ENCODE peak calls at places on chromosome 9, in seven cellular contexts. U, X, P, R, Y, L and Z are unnamed samples.
A peak's percentile ranks its signal among the peaks of the same experiment; 100 is the strongest.

GRCh38 chr9:120396418-120396817 is 183.5 kb downstream of the CDK5RAP2 start:
- DNase-seq in U (no peak), X (no peak), P (no peak), R (no peak), Y (no peak), L (no peak), Z (no peak)

GRCh38 chr9:20478780-20479179 is 143.5 kb downstream of the MLLT3 start:
- DNase-seq in U (no peak), X (no peak), P (no peak), R (no peak), Y (peak; percentile 9), L (no peak), Z (no peak)

GRCh38 chr9:128001411-128002298 is 20.9 kb upstream of the EEIG1 start:
- DNase-seq in U (no peak), X (no peak), P (peak; percentile 80), R (peak; percentile 62), Y (peak; percentile 71), L (peak; percentile 35), Z (no peak)

GRCh38 chr9:3527653-3527960 is 1.8 kb upstream of the RFX3 start:
- DNase-seq in U (no peak), X (no peak), P (no peak), R (no peak), Y (no peak), L (no peak), Z (no peak)

GRCh38 chr9:130927995-130928900 is 10.8 kb downstream of the FIBCD1 start:
- DNase-seq in U (no peak), X (no peak), P (peak; percentile 67), R (no peak), Y (peak; percentile 91), L (peak; percentile 92), Z (no peak)

GRCh38 chr9:19946446-19947109 is 157.7 kb upstream of the SLC24A2 start:
- DNase-seq in U (no peak), X (no peak), P (peak; percentile 26), R (no peak), Y (peak; percentile 32), L (no peak), Z (no peak)

GRCh38 chr9:134163374-134164196 is 779 bp downstream of the RNU6ATAC start:
- DNase-seq in U (peak; percentile 34), X (peak; percentile 64), P (peak; percentile 44), R (peak; percentile 72), Y (peak; percentile 25), L (peak; percentile 52), Z (no peak)

GRCh38 chr9:134258332-134258731 is 67.9 kb upstream of the RXRA start:
- DNase-seq in U (no peak), X (no peak), P (no peak), R (no peak), Y (no peak), L (no peak), Z (no peak)

GRCh38 chr9:116100711-116101111 is 52.9 kb upstream of the PAPPA start:
- DNase-seq in U (no peak), X (no peak), P (peak; percentile 59), R (no peak), Y (peak; percentile 100), L (no peak), Z (no peak)

GRCh38 chr9:99012957-99013512 is 69.3 kb downstream of the COL15A1 start:
- DNase-seq in U (no peak), X (no peak), P (no peak), R (no peak), Y (no peak), L (no peak), Z (no peak)
- TF ChIP-seq CTCF in U (no peak), X (no peak), P (peak; percentile 39), R (peak; percentile 21), Y (peak; percentile 9), L (no peak), Z (peak; percentile 9)

GRCh38 chr9:136502196-136502595 is 19.4 kb upstream of the SEC16A start:
- DNase-seq in U (no peak), X (no peak), P (no peak), R (no peak), Y (no peak), L (no peak), Z (no peak)

GRCh38 chr9:136505406-136506403 is 22.9 kb upstream of the SEC16A start:
- DNase-seq in U (no peak), X (no peak), P (no peak), R (no peak), Y (no peak), L (no peak), Z (no peak)

GRCh38 chr9:136501686-136502085 is 18.8 kb upstream of the SEC16A start:
- DNase-seq in U (no peak), X (no peak), P (no peak), R (no peak), Y (no peak), L (no peak), Z (no peak)

GRCh38 chr9:136504512-136505348 is 21.9 kb upstream of the SEC16A start:
- DNase-seq in U (no peak), X (no peak), P (no peak), R (no peak), Y (no peak), L (no peak), Z (no peak)

GRCh38 chr9:136502940-136503550 is 20.2 kb upstream of the SEC16A start:
- DNase-seq in U (no peak), X (no peak), P (no peak), R (no peak), Y (no peak), L (no peak), Z (no peak)
- TF ChIP-seq CTCF in U (no peak), X (no peak), P (no peak), R (no peak), Y (no peak), L (no peak), Z (no peak)

DNA sequence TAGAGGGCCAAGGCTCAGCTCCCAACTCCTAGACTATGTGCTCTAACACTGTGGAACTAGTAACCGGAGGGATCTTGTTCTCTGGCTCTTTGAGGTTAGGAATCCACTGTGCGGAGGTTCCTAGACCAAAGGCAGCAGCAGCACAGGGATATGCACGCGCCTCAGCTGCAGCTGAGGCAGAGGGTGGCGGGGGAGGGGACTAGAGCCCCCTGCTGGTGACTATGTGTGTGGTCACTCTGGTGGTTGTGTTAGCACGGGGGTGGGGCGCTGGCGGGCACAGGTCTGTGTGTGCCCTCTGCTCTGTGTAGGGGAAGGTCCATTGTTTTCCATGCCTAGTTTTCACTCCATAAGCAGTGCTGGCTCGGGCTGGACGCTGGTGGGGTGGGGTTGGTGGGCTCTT is 458.0 kb upstream of the IZUMO3 start:
- DNase-seq in U (peak; percentile 25), X (no peak), P (no peak), R (peak; percentile 77), Y (no peak), L (no peak), Z (no peak)
- TF ChIP-seq CTCF in U (peak; percentile 64), X (no peak), P (no peak), R (peak; percentile 64), Y (no peak), L (no peak), Z (no peak)

DNA sequence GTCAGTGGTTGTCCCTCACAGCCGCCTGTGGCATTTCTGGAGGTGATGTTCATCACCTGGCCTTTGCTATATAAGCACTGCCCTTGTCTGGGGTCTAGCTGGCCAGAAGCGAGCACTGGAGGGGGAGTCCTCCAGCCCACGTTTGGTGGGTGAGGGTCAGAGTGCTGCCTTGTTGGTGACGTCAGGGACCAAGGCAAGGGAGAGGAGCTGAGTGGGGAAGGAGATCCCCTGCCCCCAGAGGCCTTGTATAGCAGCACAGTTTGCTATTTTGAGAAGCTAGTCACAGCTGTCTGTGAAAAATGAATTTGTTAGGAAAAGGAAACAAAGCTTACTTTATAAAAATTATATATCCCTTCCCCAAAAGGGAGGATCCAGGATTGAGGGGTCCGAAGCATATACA is 49.8 kb downstream of the SYK start:
- DNase-seq in U (no peak), X (no peak), P (no peak), R (no peak), Y (no peak), L (no peak), Z (no peak)
- TF ChIP-seq CTCF in U (peak; percentile 20), X (no peak), P (no peak), R (no peak), Y (no peak), L (no peak), Z (no peak)

GRCh38 chr9:112917987-112918362 is 27.3 kb upstream of the SLC46A2 start:
- DNase-seq in U (no peak), X (no peak), P (no peak), R (no peak), Y (no peak), L (no peak), Z (no peak)

GRCh38 chr9:112917027-112917986 is 26.6 kb upstream of the SLC46A2 start:
- DNase-seq in U (no peak), X (no peak), P (no peak), R (no peak), Y (peak; percentile 77), L (no peak), Z (no peak)

GRCh38 chr9:112925058-112925641 is 34.5 kb upstream of the SLC46A2 start:
- DNase-seq in U (no peak), X (no peak), P (peak; percentile 27), R (no peak), Y (peak; percentile 20), L (peak; percentile 21), Z (no peak)

DNA sequence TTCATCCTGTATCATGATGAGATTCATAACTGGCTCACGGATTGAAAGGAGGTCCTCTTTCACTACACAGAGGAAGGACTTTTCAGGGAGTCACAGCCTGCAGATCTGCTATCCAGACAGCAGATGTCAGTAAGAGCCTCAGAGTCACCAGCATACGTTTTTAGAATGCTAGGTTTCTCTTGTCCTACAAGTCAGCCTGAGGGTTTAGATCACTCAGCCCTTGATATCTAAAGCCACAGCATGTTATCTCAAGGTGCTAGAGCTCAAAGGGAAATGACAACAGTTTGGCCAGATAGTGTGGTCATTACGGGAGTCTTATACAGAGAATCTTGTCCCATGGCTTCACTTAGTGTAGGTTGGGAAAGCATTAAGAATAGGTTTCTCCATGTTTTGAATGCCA is 30.9 kb upstream of the SLC46A2 start:
- DNase-seq in U (no peak), X (no peak), P (peak; percentile 69), R (no peak), Y (peak; percentile 52), L (peak; percentile 7), Z (no peak)
- TF ChIP-seq CTCF in U (peak; percentile 53), X (no peak), P (peak; percentile 67), R (peak; percentile 75), Y (peak; percentile 64), L (no peak), Z (peak; percentile 39)

GRCh38 chr9:121985792-121986494 is 107.2 kb downstream of the TTLL11 start:
- DNase-seq in U (no peak), X (no peak), P (peak; percentile 77), R (no peak), Y (no peak), L (no peak), Z (no peak)
- TF ChIP-seq CTCF in U (no peak), X (no peak), P (no peak), R (no peak), Y (no peak), L (no peak), Z (no peak)

GRCh38 chr9:124133752-124134151 is 122.2 kb downstream of the LHX2 start:
- DNase-seq in U (no peak), X (no peak), P (peak; percentile 70), R (no peak), Y (no peak), L (peak; percentile 41), Z (peak; percentile 68)
- TF ChIP-seq CTCF in U (no peak), X (no peak), P (peak; percentile 50), R (peak; percentile 21), Y (no peak), L (no peak), Z (peak; percentile 51)